ENCODE peak calls at places on chromosomes 7 and 10, in five cellular contexts. P is psoas muscle, V is IMR-90, Z is AG04449, G is hepatocyte. Q is an unnamed sample.
A peak's percentile ranks its signal among the peaks of the same experiment; 100 is the strongest.

GRCh38 chr7:15703732-15704131 is 17.2 kb upstream of the MEOX2 start:
- DNase-seq in P (no peak), V (no peak), Z (no peak), G (no peak), Q (no peak)

GRCh38 chr7:152383341-152384234 is 52.2 kb downstream of the KMT2C start:
- DNase-seq in P (no peak), V (peak; percentile 95), Z (peak; percentile 63), G (no peak), Q (peak; percentile 32)

GRCh38 chr10:58064714-58065528 is 202.8 kb downstream of the IPMK start:
- DNase-seq in P (no peak), V (peak; percentile 58), Z (no peak), G (peak; percentile 65), Q (peak; percentile 25)

GRCh38 chr10:110387983-110388681 is 83.4 kb upstream of the SMNDC1 start:
- DNase-seq in P (no peak), V (no peak), Z (no peak), G (no peak), Q (peak; percentile 21)

GRCh38 chr7:7554647-7555575 is 11.8 kb upstream of the MIOS start:
- DNase-seq in P (peak; percentile 15), V (no peak), Z (no peak), G (no peak), Q (no peak)

GRCh38 chr7:3200504-3200903 is 100.5 kb upstream of the SDK1 start:
- DNase-seq in P (no peak), V (peak; percentile 62), Z (no peak), G (peak; percentile 35), Q (no peak)

GRCh38 chr10:6202098-6202683 is 541 bp upstream of the PFKFB3 start:
- DNase-seq in P (no peak), V (no peak), Z (no peak), G (no peak), Q (no peak)

GRCh38 chr7:924541-925231 is 29.8 kb downstream of the ADAP1 start:
- DNase-seq in P (no peak), V (peak; percentile 12), Z (no peak), G (no peak), Q (no peak)

GRCh38 chr7:66699998-66700397 is 40.5 kb upstream of the RABGEF1 start:
- DNase-seq in P (peak; percentile 41), V (no peak), Z (no peak), G (no peak), Q (no peak)

GRCh38 chr10:48444266-48444665 is 137.8 kb downstream of the MAPK8 start:
- DNase-seq in P (no peak), V (peak; percentile 51), Z (no peak), G (peak; percentile 23), Q (peak; percentile 10)

GRCh38 chr10:93236378-93237040 is 162.8 kb downstream of the CYP26A1 start:
- DNase-seq in P (no peak), V (no peak), Z (no peak), G (no peak), Q (no peak)

GRCh38 chr10:97731346-97732051 is 5.4 kb upstream of the ZFYVE27 start:
- DNase-seq in P (peak; percentile 39), V (peak; percentile 76), Z (no peak), G (peak; percentile 85), Q (no peak)

GRCh38 chr7:142557971-142558582 is 191.2 kb upstream of the PRSS1 start:
- DNase-seq in P (peak; percentile 25), V (peak; percentile 72), Z (no peak), G (peak; percentile 44), Q (no peak)

GRCh38 chr10:35600193-35600592 is 4.9 kb upstream of the GJD4 start:
- DNase-seq in P (no peak), V (no peak), Z (no peak), G (no peak), Q (no peak)

GRCh38 chr7:66326501-66327180 is 121.5 kb downstream of the TPST1 start:
- DNase-seq in P (no peak), V (peak; percentile 96), Z (peak; percentile 79), G (no peak), Q (peak; percentile 80)

GRCh38 chr10:132363921-132364593 is 32.1 kb downstream of the LRRC27 start:
- DNase-seq in P (no peak), V (no peak), Z (peak; percentile 45), G (peak; percentile 90), Q (peak; percentile 23)

GRCh38 chr10:78408671-78409472 is 375.2 kb downstream of the RPS24 start:
- DNase-seq in P (peak; percentile 77), V (peak; percentile 20), Z (no peak), G (peak; percentile 70), Q (no peak)

GRCh38 chr7:102872460-102872859 is 40.3 kb upstream of the LRRC17 start:
- DNase-seq in P (no peak), V (peak; percentile 98), Z (peak; percentile 93), G (no peak), Q (peak; percentile 87)

GRCh38 chr7:20141666-20142065 is 75.5 kb downstream of the MACC1 start:
- DNase-seq in P (no peak), V (peak; percentile 39), Z (no peak), G (peak; percentile 62), Q (no peak)

GRCh38 chr7:618539-619355 is 99.1 kb upstream of the PDGFA start:
- DNase-seq in P (no peak), V (peak; percentile 26), Z (no peak), G (peak; percentile 55), Q (no peak)

GRCh38 chr7:35424869-35425495 is 171.1 kb upstream of the TBX20 start:
- DNase-seq in P (peak; percentile 35), V (peak; percentile 43), Z (no peak), G (peak; percentile 75), Q (peak; percentile 1)

GRCh38 chr10:22010973-22011408 is 7.5 kb upstream of the DNAJC1 start:
- DNase-seq in P (no peak), V (peak; percentile 4), Z (no peak), G (peak; percentile 18), Q (no peak)

GRCh38 chr7:107355616-107356015 is 114.2 kb upstream of the GPR22 start:
- DNase-seq in P (no peak), V (peak; percentile 62), Z (peak; percentile 10), G (no peak), Q (peak; percentile 10)

GRCh38 chr7:106536079-106536478 is 124.9 kb downstream of the CCDC71L start:
- DNase-seq in P (no peak), V (no peak), Z (no peak), G (no peak), Q (no peak)

GRCh38 chr7:16531682-16532081 is 5.1 kb downstream of the LRRC72 start:
- DNase-seq in P (no peak), V (peak; percentile 6), Z (no peak), G (no peak), Q (no peak)

GRCh38 chr10:44400553-44400952 is 15.7 kb upstream of the CXCL12 start:
- DNase-seq in P (no peak), V (no peak), Z (no peak), G (no peak), Q (no peak)

GRCh38 chr10:33005322-33006282 is 47.6 kb upstream of the ITGB1 start:
- DNase-seq in P (peak; percentile 86), V (peak; percentile 98), Z (peak; percentile 96), G (peak; percentile 90), Q (peak; percentile 97)

GRCh38 chr7:1694981-1695511 is 25.0 kb downstream of the ELFN1 start:
- DNase-seq in P (no peak), V (no peak), Z (no peak), G (no peak), Q (no peak)

GRCh38 chr7:84492565-84493034 is 298.0 kb upstream of the SEMA3A start:
- DNase-seq in P (no peak), V (no peak), Z (peak; percentile 12), G (no peak), Q (peak; percentile 55)

GRCh38 chr7:73623798-73624668 is at the start of gene MLXIPL:
- DNase-seq in P (peak; percentile 86), V (no peak), Z (no peak), G (peak; percentile 96), Q (no peak)

GRCh38 chr10:69810097-69810496 is 8.4 kb downstream of the COL13A1 start:
- DNase-seq in P (no peak), V (no peak), Z (no peak), G (no peak), Q (no peak)

GRCh38 chr7:130902755-130903357 is 168.8 kb upstream of the KLF14 start:
- DNase-seq in P (no peak), V (peak; percentile 23), Z (no peak), G (no peak), Q (no peak)

GRCh38 chr7:101913876-101914275 is 96.5 kb downstream of the CUX1 start:
- DNase-seq in P (no peak), V (peak; percentile 76), Z (no peak), G (no peak), Q (no peak)

GRCh38 chr7:155543926-155544325 is 2.4 kb downstream of the CNPY1 start:
- DNase-seq in P (no peak), V (no peak), Z (no peak), G (no peak), Q (no peak)

GRCh38 chr7:155547161-155547791 is 917 bp upstream of the CNPY1 start:
- DNase-seq in P (no peak), V (no peak), Z (no peak), G (no peak), Q (no peak)

GRCh38 chr7:155543011-155543881 is 3.1 kb downstream of the CNPY1 start:
- DNase-seq in P (no peak), V (peak; percentile 5), Z (peak; percentile 3), G (no peak), Q (no peak)

GRCh38 chr7:155544485-155544884 is 1.9 kb downstream of the CNPY1 start:
- DNase-seq in P (no peak), V (no peak), Z (no peak), G (no peak), Q (no peak)

DNA sequence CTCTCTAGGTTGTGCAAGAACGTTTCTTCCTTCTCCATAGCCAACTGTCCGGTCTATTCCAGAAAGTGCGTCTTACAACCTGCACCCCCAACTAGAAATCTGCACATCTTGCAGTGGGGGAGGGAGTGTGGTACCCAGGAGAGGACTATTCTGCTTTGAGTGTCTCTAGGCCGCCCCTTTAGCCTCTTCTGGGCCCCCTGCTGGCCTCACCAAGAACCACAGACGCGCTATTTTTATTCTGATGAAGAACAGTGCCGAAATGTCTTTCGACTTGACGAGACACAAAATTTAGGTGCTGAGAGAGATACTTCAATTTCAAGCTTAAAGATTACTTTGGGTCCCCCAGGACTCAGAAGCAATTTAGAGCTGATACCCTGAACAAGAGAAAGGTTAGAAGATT is 1.0 kb downstream of the CNPY1 start:
- DNase-seq in P (no peak), V (no peak), Z (no peak), G (no peak), Q (no peak)
- TF ChIP-seq CTCF in P (no peak), V (peak; percentile 6), Z (no peak), G (no peak), Q (no peak)

GRCh38 chr7:44796504-44797328 is at the start of gene PPIA:
- DNase-seq in P (peak; percentile 99), V (peak; percentile 98), Z (peak; percentile 90), G (peak; percentile 99), Q (peak; percentile 95)
- H3K4me3 ChIP-seq in P (peak within 1 kb of the TSS; percentile 70), V (peak within 1 kb of the TSS; percentile 91), Z (peak within 1 kb of the TSS; percentile 96), G (peak within 1 kb of the TSS; percentile 94), Q (peak within 1 kb of the TSS; percentile 56)

DNA sequence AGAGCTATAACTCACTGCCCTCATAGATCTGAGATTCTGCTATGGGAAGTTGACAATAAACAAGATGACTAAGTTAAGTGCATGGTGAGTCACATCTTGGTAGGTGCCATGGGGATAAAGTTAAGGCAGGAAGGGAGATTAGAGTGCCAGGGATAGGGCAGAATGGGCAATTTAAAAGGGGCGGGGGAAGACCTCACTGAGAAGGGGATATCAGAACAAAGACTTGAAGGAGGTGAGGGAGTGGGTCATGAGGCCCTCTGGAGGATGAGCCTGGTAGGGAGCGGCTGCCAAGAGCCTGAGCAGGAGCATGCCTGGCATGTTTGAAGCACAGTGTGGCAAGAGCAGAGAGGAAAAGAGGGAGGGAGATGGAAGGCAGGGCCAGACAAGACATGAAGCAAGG is 34.8 kb upstream of the INMT start:
- DNase-seq in P (no peak), V (no peak), Z (no peak), G (no peak), Q (no peak)
- TF ChIP-seq CTCF in P (no peak), V (no peak), Z (no peak), G (no peak), Q (no peak)

GRCh38 chr10:1048349-1048731 is 579 bp downstream of the IDI1 start:
- DNase-seq in P (peak; percentile 46), V (peak; percentile 57), Z (no peak), G (no peak), Q (no peak)
- H3K4me3 ChIP-seq in P (peak overlapping the region; percentile 89), V (peak overlapping the region; percentile 50), Z (peak overlapping the region; percentile 95), G (peak overlapping the region; percentile 54), Q (peak overlapping the region; percentile 54)